ENCODE peak calls at places on chromosome 3, in ten cellular contexts. One of them, this sample, is unnamed.

GRCh38 chr3:14273886-14274517 is 95.4 kb downstream of the LSM3 start:
- DNase-seq in brain microvascular endothelial cell: no peak
- DNase-seq in AG10803: no peak
- DNase-seq in suprapubic skin: no peak
- DNase-seq in body of pancreas: no peak
- DNase-seq in fibroblast of villous mesenchyme: no peak
- DNase-seq in AG09309: no peak
- DNase-seq in MCF 10A: peak; percentile 39
- DNase-seq in GM12865: no peak
- DNase-seq in Calu3: no peak
- DNase-seq in this sample: no peak

GRCh38 chr3:126415661-126416591 is 21.2 kb downstream of the CFAP100 start:
- DNase-seq in brain microvascular endothelial cell: no peak
- DNase-seq in AG10803: no peak
- DNase-seq in suprapubic skin: peak; percentile 73
- DNase-seq in body of pancreas: no peak
- DNase-seq in fibroblast of villous mesenchyme: no peak
- DNase-seq in AG09309: no peak
- DNase-seq in MCF 10A: no peak
- DNase-seq in GM12865: no peak
- DNase-seq in Calu3: no peak
- DNase-seq in this sample: no peak

GRCh38 chr3:32406481-32407408 is 15.1 kb downstream of the CMTM7 start:
- DNase-seq in brain microvascular endothelial cell: no peak
- DNase-seq in AG10803: no peak
- DNase-seq in suprapubic skin: no peak
- DNase-seq in body of pancreas: no peak
- DNase-seq in fibroblast of villous mesenchyme: no peak
- DNase-seq in AG09309: no peak
- DNase-seq in MCF 10A: peak; percentile 77
- DNase-seq in GM12865: no peak
- DNase-seq in Calu3: no peak
- DNase-seq in this sample: no peak

GRCh38 chr3:123807820-123808219 is 76.3 kb downstream of the MYLK start:
- DNase-seq in brain microvascular endothelial cell: no peak
- DNase-seq in AG10803: no peak
- DNase-seq in suprapubic skin: no peak
- DNase-seq in body of pancreas: peak; percentile 19
- DNase-seq in fibroblast of villous mesenchyme: no peak
- DNase-seq in AG09309: no peak
- DNase-seq in MCF 10A: peak; percentile 95
- DNase-seq in GM12865: no peak
- DNase-seq in Calu3: no peak
- DNase-seq in this sample: no peak

GRCh38 chr3:61443886-61444285 is 117.5 kb upstream of the PTPRG start:
- DNase-seq in brain microvascular endothelial cell: no peak
- DNase-seq in AG10803: no peak
- DNase-seq in suprapubic skin: no peak
- DNase-seq in body of pancreas: no peak
- DNase-seq in fibroblast of villous mesenchyme: no peak
- DNase-seq in AG09309: no peak
- DNase-seq in MCF 10A: no peak
- DNase-seq in GM12865: no peak
- DNase-seq in Calu3: no peak
- DNase-seq in this sample: no peak

GRCh38 chr3:138593488-138594149 is 441 bp downstream of the CEP70 start:
- DNase-seq in brain microvascular endothelial cell: no peak
- DNase-seq in AG10803: peak; percentile 3
- DNase-seq in suprapubic skin: no peak
- DNase-seq in body of pancreas: no peak
- DNase-seq in fibroblast of villous mesenchyme: no peak
- DNase-seq in AG09309: no peak
- DNase-seq in MCF 10A: no peak
- DNase-seq in GM12865: no peak
- DNase-seq in Calu3: peak; percentile 43
- DNase-seq in this sample: no peak

GRCh38 chr3:43893721-43894120 is 203.0 kb downstream of the ABHD5 start:
- DNase-seq in brain microvascular endothelial cell: no peak
- DNase-seq in AG10803: no peak
- DNase-seq in suprapubic skin: no peak
- DNase-seq in body of pancreas: no peak
- DNase-seq in fibroblast of villous mesenchyme: no peak
- DNase-seq in AG09309: no peak
- DNase-seq in MCF 10A: no peak
- DNase-seq in GM12865: no peak
- DNase-seq in Calu3: no peak
- DNase-seq in this sample: peak; percentile 35

GRCh38 chr3:104596551-104596950 is 770.2 kb upstream of the ALCAM start:
- DNase-seq in brain microvascular endothelial cell: peak; percentile 37
- DNase-seq in AG10803: peak; percentile 37
- DNase-seq in suprapubic skin: no peak
- DNase-seq in body of pancreas: no peak
- DNase-seq in fibroblast of villous mesenchyme: peak; percentile 51
- DNase-seq in AG09309: peak; percentile 18
- DNase-seq in MCF 10A: peak; percentile 66
- DNase-seq in GM12865: peak; percentile 71
- DNase-seq in Calu3: peak; percentile 32
- DNase-seq in this sample: peak; percentile 12

GRCh38 chr3:154799801-154800200 is 280.3 kb upstream of the MME start:
- DNase-seq in brain microvascular endothelial cell: no peak
- DNase-seq in AG10803: peak; percentile 35
- DNase-seq in suprapubic skin: no peak
- DNase-seq in body of pancreas: no peak
- DNase-seq in fibroblast of villous mesenchyme: peak; percentile 46
- DNase-seq in AG09309: no peak
- DNase-seq in MCF 10A: peak; percentile 16
- DNase-seq in GM12865: no peak
- DNase-seq in Calu3: no peak
- DNase-seq in this sample: no peak

GRCh38 chr3:55885721-55886120 is 398.6 kb upstream of the WNT5A start:
- DNase-seq in brain microvascular endothelial cell: no peak
- DNase-seq in AG10803: peak; percentile 46
- DNase-seq in suprapubic skin: no peak
- DNase-seq in body of pancreas: no peak
- DNase-seq in fibroblast of villous mesenchyme: peak; percentile 85
- DNase-seq in AG09309: no peak
- DNase-seq in MCF 10A: peak; percentile 90
- DNase-seq in GM12865: no peak
- DNase-seq in Calu3: no peak
- DNase-seq in this sample: no peak
- TF ChIP-seq CTCF in brain microvascular endothelial cell: peak; percentile 49
- TF ChIP-seq CTCF in AG10803: peak; percentile 25
- TF ChIP-seq CTCF in suprapubic skin: no peak
- TF ChIP-seq CTCF in body of pancreas: no peak
- TF ChIP-seq CTCF in fibroblast of villous mesenchyme: peak; percentile 35
- TF ChIP-seq CTCF in AG09309: peak; percentile 16
- TF ChIP-seq CTCF in MCF 10A: peak; percentile 25
- TF ChIP-seq CTCF in GM12865: no peak
- TF ChIP-seq CTCF in Calu3: no peak
- TF ChIP-seq CTCF in this sample: no peak

GRCh38 chr3:50388021-50388719 is 28.8 kb upstream of the TMEM115 start:
- DNase-seq in brain microvascular endothelial cell: no peak
- DNase-seq in AG10803: no peak
- DNase-seq in suprapubic skin: no peak
- DNase-seq in body of pancreas: peak; percentile 43
- DNase-seq in fibroblast of villous mesenchyme: peak; percentile 3
- DNase-seq in AG09309: no peak
- DNase-seq in MCF 10A: no peak
- DNase-seq in GM12865: peak; percentile 16
- DNase-seq in Calu3: peak; percentile 31
- DNase-seq in this sample: no peak
- TF ChIP-seq CTCF in brain microvascular endothelial cell: peak; percentile 67
- TF ChIP-seq CTCF in AG10803: peak; percentile 38
- TF ChIP-seq CTCF in suprapubic skin: no peak
- TF ChIP-seq CTCF in body of pancreas: no peak
- TF ChIP-seq CTCF in fibroblast of villous mesenchyme: peak; percentile 23
- TF ChIP-seq CTCF in AG09309: peak; percentile 45
- TF ChIP-seq CTCF in MCF 10A: no peak
- TF ChIP-seq CTCF in GM12865: peak; percentile 24
- TF ChIP-seq CTCF in Calu3: no peak
- TF ChIP-seq CTCF in this sample: peak; percentile 34

GRCh38 chr3:185290266-185290665 is 36.4 kb upstream of the EHHADH start:
- DNase-seq in brain microvascular endothelial cell: no peak
- DNase-seq in AG10803: no peak
- DNase-seq in suprapubic skin: no peak
- DNase-seq in body of pancreas: no peak
- DNase-seq in fibroblast of villous mesenchyme: no peak
- DNase-seq in AG09309: no peak
- DNase-seq in MCF 10A: no peak
- DNase-seq in GM12865: peak; percentile 52
- DNase-seq in Calu3: no peak
- DNase-seq in this sample: no peak
- TF ChIP-seq CTCF in brain microvascular endothelial cell: no peak
- TF ChIP-seq CTCF in AG10803: no peak
- TF ChIP-seq CTCF in suprapubic skin: no peak
- TF ChIP-seq CTCF in body of pancreas: no peak
- TF ChIP-seq CTCF in fibroblast of villous mesenchyme: no peak
- TF ChIP-seq CTCF in AG09309: no peak
- TF ChIP-seq CTCF in MCF 10A: no peak
- TF ChIP-seq CTCF in GM12865: no peak
- TF ChIP-seq CTCF in Calu3: no peak
- TF ChIP-seq CTCF in this sample: no peak

DNA sequence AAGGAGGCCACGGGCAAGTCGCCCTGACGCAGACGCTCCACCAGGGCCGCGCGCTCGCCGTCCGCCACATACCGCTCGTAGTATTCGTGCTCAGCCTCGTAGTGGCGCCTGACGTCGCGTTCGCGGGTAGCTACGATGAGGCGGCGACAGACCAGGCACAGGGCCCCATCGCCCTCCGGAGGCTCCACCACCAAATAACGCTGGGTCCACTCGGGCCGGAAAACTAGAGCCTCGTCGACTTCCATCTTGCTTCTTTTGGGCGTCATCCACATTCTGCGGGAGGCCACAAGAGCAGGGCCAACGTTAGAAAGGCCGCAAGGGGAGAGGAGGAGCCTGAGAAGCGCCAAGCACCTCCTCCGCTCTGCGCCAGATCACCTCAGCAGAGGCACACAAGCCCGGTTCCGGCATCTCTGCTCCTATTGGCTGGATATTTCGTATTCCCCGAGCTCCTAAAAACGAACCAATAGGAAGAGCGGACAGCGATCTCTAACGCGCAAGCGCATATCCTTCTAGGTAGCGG is at the start of gene EPM2AIP1:
- DNase-seq in brain microvascular endothelial cell: no peak
- DNase-seq in AG10803: no peak
- DNase-seq in suprapubic skin: peak; percentile 99
- DNase-seq in body of pancreas: no peak
- DNase-seq in fibroblast of villous mesenchyme: no peak
- DNase-seq in AG09309: no peak
- DNase-seq in MCF 10A: peak; percentile 100
- DNase-seq in GM12865: no peak
- DNase-seq in Calu3: no peak
- DNase-seq in this sample: no peak
- TF ChIP-seq CTCF in brain microvascular endothelial cell: peak; percentile 32
- TF ChIP-seq CTCF in AG10803: peak; percentile 10
- TF ChIP-seq CTCF in suprapubic skin: peak; percentile 23
- TF ChIP-seq CTCF in body of pancreas: no peak
- TF ChIP-seq CTCF in fibroblast of villous mesenchyme: peak; percentile 24
- TF ChIP-seq CTCF in AG09309: peak; percentile 5
- TF ChIP-seq CTCF in MCF 10A: peak; percentile 14
- TF ChIP-seq CTCF in GM12865: peak; percentile 25
- TF ChIP-seq CTCF in Calu3: no peak
- TF ChIP-seq CTCF in this sample: peak; percentile 24

GRCh38 chr3:37997321-37997720 is 6.7 kb downstream of the VILL start:
- DNase-seq in brain microvascular endothelial cell: no peak
- DNase-seq in AG10803: no peak
- DNase-seq in suprapubic skin: no peak
- DNase-seq in body of pancreas: no peak
- DNase-seq in fibroblast of villous mesenchyme: no peak
- DNase-seq in AG09309: no peak
- DNase-seq in MCF 10A: no peak
- DNase-seq in GM12865: no peak
- DNase-seq in Calu3: no peak
- DNase-seq in this sample: no peak
- TF ChIP-seq CTCF in brain microvascular endothelial cell: no peak
- TF ChIP-seq CTCF in AG10803: no peak
- TF ChIP-seq CTCF in suprapubic skin: no peak
- TF ChIP-seq CTCF in body of pancreas: no peak
- TF ChIP-seq CTCF in fibroblast of villous mesenchyme: no peak
- TF ChIP-seq CTCF in AG09309: no peak
- TF ChIP-seq CTCF in MCF 10A: no peak
- TF ChIP-seq CTCF in GM12865: no peak
- TF ChIP-seq CTCF in Calu3: no peak
- TF ChIP-seq CTCF in this sample: no peak

DNA sequence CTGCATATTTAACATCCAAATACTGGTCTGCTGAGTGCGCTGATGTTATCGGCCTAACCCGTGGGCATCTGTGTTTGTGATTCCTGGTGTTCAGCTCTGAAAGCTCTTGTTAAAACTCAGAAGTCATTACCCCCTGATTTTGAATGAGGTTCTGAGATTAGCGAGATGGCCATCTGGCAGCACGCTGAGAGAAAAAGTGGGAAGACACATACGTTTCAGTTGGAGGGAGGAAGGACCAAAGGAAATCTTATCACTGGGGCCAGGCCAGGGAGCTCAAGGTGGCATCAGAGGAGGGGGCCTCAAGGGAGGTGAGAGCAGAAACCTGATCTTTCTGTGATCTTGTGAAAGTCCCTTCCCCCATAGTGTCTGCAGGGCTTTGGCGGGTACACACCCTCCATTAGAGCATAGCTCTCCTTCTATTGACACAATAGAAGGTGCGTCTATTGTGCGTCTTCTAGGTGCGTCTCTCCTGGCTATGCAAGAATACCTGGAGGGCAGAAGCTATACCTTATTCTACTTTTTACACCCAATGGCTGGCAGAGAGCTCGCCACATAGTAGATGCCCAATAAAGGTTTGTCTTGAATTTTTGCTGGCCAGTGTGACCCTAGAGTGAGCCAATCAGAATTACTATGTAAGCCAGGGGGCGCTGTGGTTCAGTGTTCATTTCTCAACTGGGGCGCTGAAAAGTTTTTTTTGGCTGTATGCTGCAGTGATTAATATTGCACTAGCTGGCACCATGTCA is 182.4 kb downstream of the SHQ1 start:
- DNase-seq in brain microvascular endothelial cell: peak; percentile 41
- DNase-seq in AG10803: no peak
- DNase-seq in suprapubic skin: no peak
- DNase-seq in body of pancreas: peak; percentile 55
- DNase-seq in fibroblast of villous mesenchyme: peak; percentile 38
- DNase-seq in AG09309: no peak
- DNase-seq in MCF 10A: peak; percentile 79
- DNase-seq in GM12865: peak; percentile 58
- DNase-seq in Calu3: peak; percentile 56
- DNase-seq in this sample: peak; percentile 77
- TF ChIP-seq CTCF in brain microvascular endothelial cell: peak; percentile 69
- TF ChIP-seq CTCF in AG10803: peak; percentile 40
- TF ChIP-seq CTCF in suprapubic skin: no peak
- TF ChIP-seq CTCF in body of pancreas: no peak
- TF ChIP-seq CTCF in fibroblast of villous mesenchyme: peak; percentile 65
- TF ChIP-seq CTCF in AG09309: peak; percentile 39
- TF ChIP-seq CTCF in MCF 10A: peak; percentile 67
- TF ChIP-seq CTCF in GM12865: peak; percentile 53
- TF ChIP-seq CTCF in Calu3: peak; percentile 35
- TF ChIP-seq CTCF in this sample: peak; percentile 67

DNA sequence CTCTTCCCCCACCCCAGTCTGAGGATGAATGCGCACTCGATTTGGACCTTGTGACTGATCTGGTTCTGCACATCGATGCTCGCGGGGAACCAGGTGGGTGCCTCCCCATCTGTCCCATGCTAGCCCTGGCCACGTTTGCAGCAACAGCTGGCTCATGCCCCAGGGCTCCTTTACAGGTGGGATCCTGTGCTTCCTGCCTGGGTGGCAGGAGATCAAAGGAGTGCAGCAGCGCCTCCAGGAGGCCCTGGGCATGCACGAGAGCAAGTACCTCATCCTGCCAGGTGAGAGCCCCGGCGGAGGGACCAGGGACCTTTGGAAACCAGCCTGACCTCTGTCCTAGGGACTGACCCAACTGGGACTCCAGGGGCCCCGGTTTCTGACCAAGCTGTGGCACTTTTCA is 44.3 kb downstream of the DHX30 start:
- DNase-seq in brain microvascular endothelial cell: no peak
- DNase-seq in AG10803: no peak
- DNase-seq in suprapubic skin: no peak
- DNase-seq in body of pancreas: no peak
- DNase-seq in fibroblast of villous mesenchyme: no peak
- DNase-seq in AG09309: no peak
- DNase-seq in MCF 10A: no peak
- DNase-seq in GM12865: no peak
- DNase-seq in Calu3: no peak
- DNase-seq in this sample: no peak
- TF ChIP-seq CTCF in brain microvascular endothelial cell: no peak
- TF ChIP-seq CTCF in AG10803: no peak
- TF ChIP-seq CTCF in suprapubic skin: no peak
- TF ChIP-seq CTCF in body of pancreas: no peak
- TF ChIP-seq CTCF in fibroblast of villous mesenchyme: no peak
- TF ChIP-seq CTCF in AG09309: no peak
- TF ChIP-seq CTCF in MCF 10A: no peak
- TF ChIP-seq CTCF in GM12865: no peak
- TF ChIP-seq CTCF in Calu3: no peak
- TF ChIP-seq CTCF in this sample: no peak